ENCODE peak calls at places on chromosomes 3 and 15, in five cellular contexts. P is uterus, F is Peyer's patch, A is prostate gland, B is ovary. Q is an unnamed sample. For H3K4me1, the result is how much of the 10 kb centered on the place peaks cover.

GRCh38 chr3:196192036-196193001 is 18.9 kb downstream of the ZDHHC19 start:
- DNase-seq in P (no peak), F (peak), A (peak), B (no peak), Q (peak)

GRCh38 chr3:15539066-15539465 is 17.6 kb upstream of the COLQ start:
- DNase-seq in P (no peak), F (no peak), A (no peak), B (no peak), Q (no peak)

GRCh38 chr15:33533197-33533596 is 222.4 kb downstream of the RYR3 start:
- DNase-seq in P (no peak), F (no peak), A (no peak), B (no peak), Q (no peak)

GRCh38 chr3:25173610-25174009 is 254.5 kb upstream of the RARB start:
- DNase-seq in P (no peak), F (no peak), A (no peak), B (no peak), Q (no peak)

GRCh38 chr15:99076109-99076508 is 28.8 kb upstream of the SYNM start:
- DNase-seq in P (peak), F (no peak), A (no peak), B (no peak), Q (no peak)

GRCh38 chr3:119018690-119019463 is 15.8 kb downstream of the IGSF11 start:
- DNase-seq in P (no peak), F (no peak), A (peak), B (no peak), Q (no peak)

GRCh38 chr15:80418892-80419537 is 14.8 kb downstream of the ARNT2 start:
- DNase-seq in P (no peak), F (no peak), A (no peak), B (no peak), Q (no peak)

GRCh38 chr3:68893600-68894239 is 38.6 kb downstream of the TAFA4 start:
- DNase-seq in P (no peak), F (no peak), A (no peak), B (no peak), Q (no peak)

GRCh38 chr15:99438691-99439523 is 126.9 kb upstream of the MEF2A start:
- DNase-seq in P (no peak), F (no peak), A (peak), B (no peak), Q (no peak)

GRCh38 chr3:30315452-30315851 is 290.9 kb upstream of the TGFBR2 start:
- DNase-seq in P (no peak), F (no peak), A (no peak), B (no peak), Q (no peak)

GRCh38 chr3:171620825-171621434 is 160.7 kb upstream of the TNIK start:
- DNase-seq in P (no peak), F (no peak), A (no peak), B (no peak), Q (no peak)

GRCh38 chr15:66008920-66009572 is 139.8 kb downstream of the RAB11A start:
- DNase-seq in P (no peak), F (no peak), A (no peak), B (no peak), Q (no peak)

GRCh38 chr3:180063783-180064182 is 27.0 kb upstream of the PEX5L start:
- DNase-seq in P (no peak), F (no peak), A (no peak), B (no peak), Q (no peak)

GRCh38 chr3:111681705-111682426 is 86.7 kb upstream of the ZBED2 start:
- DNase-seq in P (no peak), F (no peak), A (no peak), B (no peak), Q (no peak)

GRCh38 chr3:188595890-188596376 is 442.0 kb downstream of the LPP start:
- DNase-seq in P (no peak), F (no peak), A (no peak), B (no peak), Q (no peak)

GRCh38 chr15:101105059-101105851 is 146.6 kb downstream of the CHSY1 start:
- DNase-seq in P (no peak), F (no peak), A (no peak), B (no peak), Q (no peak)

GRCh38 chr3:161915283-161915682 is 418.7 kb downstream of the OTOL1 start:
- DNase-seq in P (no peak), F (no peak), A (no peak), B (no peak), Q (no peak)

GRCh38 chr3:42183991-42184621 is 81.9 kb downstream of the CCK start:
- DNase-seq in P (no peak), F (no peak), A (no peak), B (no peak), Q (no peak)

GRCh38 chr3:186315581-186316354 is 46.3 kb downstream of the DGKG start:
- DNase-seq in P (no peak), F (no peak), A (no peak), B (no peak), Q (no peak)

GRCh38 chr3:128297401-128298138 is 144.3 kb downstream of the EEFSEC start:
- DNase-seq in P (peak), F (peak), A (no peak), B (no peak), Q (no peak)

GRCh38 chr15:62795171-62795570 is 247.4 kb upstream of the TPM1 start:
- DNase-seq in P (no peak), F (no peak), A (no peak), B (no peak), Q (no peak)

GRCh38 chr3:186742618-186743335 is 25.6 kb downstream of the KNG1 start:
- DNase-seq in P (no peak), F (no peak), A (no peak), B (no peak), Q (no peak)

GRCh38 chr3:32004111-32004790 is 22.7 kb downstream of the ZNF860 start:
- DNase-seq in P (no peak), F (no peak), A (peak), B (no peak), Q (no peak)

GRCh38 chr3:103083848-103084631 is 649.2 kb downstream of the ZPLD1 start:
- DNase-seq in P (no peak), F (no peak), A (no peak), B (no peak), Q (no peak)

DNA sequence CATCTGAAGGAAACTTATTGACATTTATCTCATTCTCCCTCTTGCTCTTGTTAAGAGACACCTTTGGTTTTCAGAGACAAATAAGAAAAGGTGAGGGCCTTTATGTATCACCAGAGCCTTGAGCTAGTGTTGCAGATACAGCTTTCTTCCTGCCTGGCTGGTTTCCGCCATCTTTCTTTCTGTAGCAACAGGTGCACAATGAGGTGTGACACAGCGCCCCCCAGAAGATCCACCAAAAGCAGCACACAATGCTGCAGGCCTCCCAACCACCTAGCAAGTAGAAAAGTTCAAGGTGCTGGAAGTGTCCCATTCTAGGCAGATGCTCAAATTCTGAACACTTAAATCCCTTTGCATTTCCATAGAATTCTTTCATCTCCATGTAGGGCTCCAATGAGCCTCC is 106.6 kb downstream of the FOXP1 start:
- DNase-seq in P (no peak), F (no peak), A (no peak), B (no peak), Q (no peak)
- TF ChIP-seq CTCF in P (no peak), F (no peak), A (no peak), B (no peak), Q (no peak)

DNA sequence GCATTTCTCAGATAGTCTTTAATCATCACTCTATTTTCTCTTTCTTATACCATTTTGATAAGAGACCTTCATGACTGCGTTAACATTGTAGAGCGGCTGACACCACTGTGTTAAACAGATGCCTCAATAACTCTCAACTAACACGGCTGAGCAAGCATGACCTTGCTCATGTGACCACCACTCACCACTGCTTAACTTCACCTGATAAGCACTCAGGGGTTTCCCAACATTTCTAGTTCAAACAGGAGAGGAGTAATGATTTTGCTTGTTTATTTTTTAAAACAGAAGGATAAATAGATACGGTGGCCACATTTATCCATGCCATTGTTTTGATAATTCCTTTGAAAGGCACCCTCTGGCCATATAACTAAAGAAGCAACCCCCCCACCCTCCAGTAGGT is 37.7 kb upstream of the TMEM45A start:
- DNase-seq in P (no peak), F (no peak), A (no peak), B (no peak), Q (no peak)
- H3K4me1 ChIP-seq in P (under half), F (under half), A (under half), B (under half), Q (under half)

GRCh38 chr15:73936181-73936580 is 9.9 kb downstream of the LOXL1 start:
- DNase-seq in P (no peak), F (no peak), A (no peak), B (peak), Q (no peak)
- TF ChIP-seq CTCF in P (no peak), F (no peak), A (peak), B (no peak), Q (no peak)

GRCh38 chr3:133945696-133946095 is 50.0 kb upstream of the RAB6B start:
- DNase-seq in P (no peak), F (no peak), A (no peak), B (no peak), Q (peak)
- H3K4me1 ChIP-seq in P (under half), F (under half), A (under half), B (under half), Q (under half)

DNA sequence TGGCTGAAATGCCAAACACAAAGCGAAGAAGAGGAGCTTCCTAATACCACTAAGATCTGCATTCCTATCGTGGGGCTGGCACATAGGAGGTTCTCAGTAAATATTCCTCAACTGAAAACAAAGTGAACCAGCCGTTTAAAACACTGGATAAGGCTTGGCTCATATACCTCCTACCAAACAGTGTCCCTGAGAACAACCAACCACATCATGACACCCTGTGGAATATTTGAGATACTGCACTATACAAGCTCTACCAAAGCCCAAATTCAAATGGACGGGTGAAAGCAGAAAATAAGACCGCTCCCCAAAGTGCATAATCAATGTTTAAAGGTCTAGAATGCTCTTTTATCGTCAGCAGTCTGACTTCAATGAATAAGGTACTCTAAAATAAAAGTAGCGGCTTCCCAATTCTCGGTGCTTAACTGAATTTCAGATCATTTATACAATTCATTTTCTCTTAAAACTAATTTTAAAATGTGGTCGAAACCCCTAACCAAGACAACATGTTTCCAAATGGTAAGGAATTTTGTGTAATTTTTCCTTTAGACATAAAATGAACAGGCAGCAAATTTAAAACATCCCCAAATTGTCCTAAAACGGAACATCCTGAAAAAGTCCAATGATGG is 425.8 kb downstream of the ERC2 start:
- DNase-seq in P (no peak), F (no peak), A (peak), B (no peak), Q (no peak)
- TF ChIP-seq CTCF in P (peak), F (no peak), A (peak), B (peak), Q (peak)

GRCh38 chr3:70857926-70858325 is 545.5 kb upstream of the MDFIC2 start:
- DNase-seq in P (no peak), F (no peak), A (no peak), B (no peak), Q (no peak)

GRCh38 chr3:70853161-70853560 is 540.7 kb upstream of the MDFIC2 start:
- DNase-seq in P (no peak), F (no peak), A (no peak), B (no peak), Q (no peak)

GRCh38 chr3:70854108-70854507 is 541.7 kb upstream of the MDFIC2 start:
- DNase-seq in P (no peak), F (no peak), A (no peak), B (no peak), Q (no peak)

GRCh38 chr3:70855139-70855538 is 542.7 kb upstream of the MDFIC2 start:
- DNase-seq in P (no peak), F (no peak), A (no peak), B (no peak), Q (no peak)

GRCh38 chr3:70856414-70857162 is 544.1 kb upstream of the MDFIC2 start:
- DNase-seq in P (no peak), F (no peak), A (no peak), B (no peak), Q (no peak)
- H3K4me1 ChIP-seq in P (under half), F (under half), A (under half), B (under half), Q (under half)

GRCh38 chr3:21013566-21013965 is 737.4 kb downstream of the ZNF385D start:
- DNase-seq in P (no peak), F (no peak), A (no peak), B (no peak), Q (no peak)

GRCh38 chr3:21020043-21020442 is 731.0 kb downstream of the ZNF385D start:
- DNase-seq in P (no peak), F (no peak), A (no peak), B (no peak), Q (no peak)

GRCh38 chr3:21020681-21021080 is 730.3 kb downstream of the ZNF385D start:
- DNase-seq in P (no peak), F (no peak), A (no peak), B (no peak), Q (no peak)

GRCh38 chr3:21017115-21017852 is 733.7 kb downstream of the ZNF385D start:
- DNase-seq in P (no peak), F (no peak), A (no peak), B (no peak), Q (no peak)
- TF ChIP-seq CTCF in P (no peak), F (no peak), A (no peak), B (no peak), Q (peak)

Q was measured in left lung.